ENCODE peak calls at places on chromosomes 6 and 20, in four cellular contexts. One of them, this sample, is unnamed.

GRCh38 chr20:44651507-44652373 is at the start of gene ADA:
- DNase-seq in mammary epithelial cell: peak; percentile 63
- DNase-seq in activated CD4-positive, CD25-positive, alpha-beta regulatory T cell treated with anti-CD3 and anti-CD28 coated beads, Interleukin-2, amount 50 U/mL, for 72 hours: peak; percentile 54
- DNase-seq in fibroblast of the aortic adventitia: peak; percentile 25
- DNase-seq in this sample: no peak

GRCh38 chr20:47749367-47749766 is 35.9 kb downstream of the SULF2 start:
- DNase-seq in mammary epithelial cell: no peak
- DNase-seq in activated CD4-positive, CD25-positive, alpha-beta regulatory T cell treated with anti-CD3 and anti-CD28 coated beads, Interleukin-2, amount 50 U/mL, for 72 hours: no peak
- DNase-seq in fibroblast of the aortic adventitia: peak; percentile 83
- DNase-seq in this sample: no peak

GRCh38 chr6:169654590-169655391 is 47.0 kb downstream of the WDR27 start:
- DNase-seq in mammary epithelial cell: peak; percentile 67
- DNase-seq in activated CD4-positive, CD25-positive, alpha-beta regulatory T cell treated with anti-CD3 and anti-CD28 coated beads, Interleukin-2, amount 50 U/mL, for 72 hours: peak; percentile 56
- DNase-seq in fibroblast of the aortic adventitia: peak; percentile 74
- DNase-seq in this sample: no peak

GRCh38 chr6:163252132-163252729 is 162.3 kb upstream of the QKI start:
- DNase-seq in mammary epithelial cell: no peak
- DNase-seq in activated CD4-positive, CD25-positive, alpha-beta regulatory T cell treated with anti-CD3 and anti-CD28 coated beads, Interleukin-2, amount 50 U/mL, for 72 hours: no peak
- DNase-seq in fibroblast of the aortic adventitia: no peak
- DNase-seq in this sample: no peak

GRCh38 chr6:50791900-50792508 is 26.7 kb upstream of the TFAP2B start:
- DNase-seq in mammary epithelial cell: peak; percentile 33
- DNase-seq in activated CD4-positive, CD25-positive, alpha-beta regulatory T cell treated with anti-CD3 and anti-CD28 coated beads, Interleukin-2, amount 50 U/mL, for 72 hours: no peak
- DNase-seq in fibroblast of the aortic adventitia: peak; percentile 40
- DNase-seq in this sample: no peak

GRCh38 chr6:11815231-11815630 is 36.6 kb upstream of the ADTRP start:
- DNase-seq in mammary epithelial cell: no peak
- DNase-seq in activated CD4-positive, CD25-positive, alpha-beta regulatory T cell treated with anti-CD3 and anti-CD28 coated beads, Interleukin-2, amount 50 U/mL, for 72 hours: no peak
- DNase-seq in fibroblast of the aortic adventitia: peak; percentile 50
- DNase-seq in this sample: no peak

GRCh38 chr6:156844089-156844488 is 66.9 kb downstream of the ARID1B start:
- DNase-seq in mammary epithelial cell: no peak
- DNase-seq in activated CD4-positive, CD25-positive, alpha-beta regulatory T cell treated with anti-CD3 and anti-CD28 coated beads, Interleukin-2, amount 50 U/mL, for 72 hours: no peak
- DNase-seq in fibroblast of the aortic adventitia: peak; percentile 37
- DNase-seq in this sample: no peak

GRCh38 chr20:58405504-58406291 is 16.7 kb downstream of the VAPB start:
- DNase-seq in mammary epithelial cell: no peak
- DNase-seq in activated CD4-positive, CD25-positive, alpha-beta regulatory T cell treated with anti-CD3 and anti-CD28 coated beads, Interleukin-2, amount 50 U/mL, for 72 hours: no peak
- DNase-seq in fibroblast of the aortic adventitia: peak; percentile 41
- DNase-seq in this sample: no peak

GRCh38 chr6:100311707-100312266 is 152.9 kb downstream of the SIM1 start:
- DNase-seq in mammary epithelial cell: no peak
- DNase-seq in activated CD4-positive, CD25-positive, alpha-beta regulatory T cell treated with anti-CD3 and anti-CD28 coated beads, Interleukin-2, amount 50 U/mL, for 72 hours: no peak
- DNase-seq in fibroblast of the aortic adventitia: no peak
- DNase-seq in this sample: no peak

GRCh38 chr6:7540595-7540994 is 876 bp upstream of the DSP start:
- DNase-seq in mammary epithelial cell: no peak
- DNase-seq in activated CD4-positive, CD25-positive, alpha-beta regulatory T cell treated with anti-CD3 and anti-CD28 coated beads, Interleukin-2, amount 50 U/mL, for 72 hours: no peak
- DNase-seq in fibroblast of the aortic adventitia: no peak
- DNase-seq in this sample: no peak

This sample was measured in type B pancreatic cell.